ENCODE peak calls at places on chromosome 1, in four cellular contexts. E is H9, F is mesendoderm, Q is H1. V is an unnamed sample.

GRCh38 chr1:86375688-86376087 is 20.4 kb downstream of the ODF2L start:
- DNase-seq in Q (no peak), E (no peak), F (no peak), V (no peak)

GRCh38 chr1:45820173-45820572 is 16.8 kb downstream of the MAST2 start:
- DNase-seq in F (no peak), Q (no peak), E (no peak), V (no peak)

GRCh38 chr1:215900684-215901083 is 333.6 kb downstream of the KCTD3 start:
- DNase-seq in F (no peak), Q (no peak), E (no peak), V (no peak)

GRCh38 chr1:1255627-1256026 is 9.1 kb upstream of the C1QTNF12 start:
- DNase-seq in E (no peak), F (no peak), Q (no peak), V (no peak)

GRCh38 chr1:235763962-235764361 is 102.7 kb downstream of the LYST start:
- DNase-seq in F (no peak), E (no peak), Q (no peak), V (peak; percentile 19)

GRCh38 chr1:24951337-24951736 is 21.3 kb upstream of the RUNX3 start:
- DNase-seq in E (no peak), F (no peak), Q (no peak), V (no peak)

GRCh38 chr1:154348429-154349076 is 23.2 kb downstream of the ATP8B2 start:
- DNase-seq in E (no peak), F (no peak), Q (no peak), V (no peak)

GRCh38 chr1:26711777-26712176 is 16.0 kb downstream of the ARID1A start:
- DNase-seq in E (no peak), Q (no peak), F (no peak), V (no peak)

GRCh38 chr1:152623203-152623844 is 421 bp upstream of the LCE3A start:
- DNase-seq in F (peak; percentile 13), Q (no peak), E (no peak), V (no peak)

GRCh38 chr1:5448486-5448885 is 543.7 kb downstream of the NPHP4 start:
- DNase-seq in Q (no peak), E (peak; percentile 62), F (peak; percentile 56), V (no peak)

GRCh38 chr1:84077476-84078107 is 66.5 kb upstream of the PRKACB start:
- DNase-seq in Q (no peak), F (peak; percentile 90), E (peak; percentile 81), V (peak; percentile 64)

GRCh38 chr1:157154291-157154690 is 16.1 kb upstream of the ETV3 start:
- DNase-seq in Q (no peak), F (no peak), E (no peak), V (no peak)

GRCh38 chr1:186511761-186512637 is 51.1 kb upstream of the PDC start:
- DNase-seq in F (peak; percentile 70), Q (no peak), E (no peak), V (peak; percentile 48)

GRCh38 chr1:227297073-227297793 is 21.1 kb downstream of the CDC42BPA start:
- DNase-seq in Q (no peak), F (no peak), E (no peak), V (no peak)

GRCh38 chr1:167305705-167306277 is 85.1 kb downstream of the POU2F1 start:
- DNase-seq in E (no peak), F (no peak), Q (no peak), V (no peak)

GRCh38 chr1:67338642-67339041 is 31.0 kb downstream of the IL12RB2 start:
- DNase-seq in Q (no peak), F (no peak), E (no peak), V (peak; percentile 15)

GRCh38 chr1:233443040-233443439 is 115.5 kb downstream of the MAP3K21 start:
- DNase-seq in F (no peak), Q (no peak), E (no peak), V (no peak)

GRCh38 chr1:22749919-22750670 is 39.5 kb downstream of the EPHB2 start:
- DNase-seq in Q (no peak), E (no peak), F (peak; percentile 81), V (peak; percentile 98)

GRCh38 chr1:158055854-158056253 is 62.4 kb downstream of the KIRREL1 start:
- DNase-seq in E (peak; percentile 63), Q (no peak), F (peak; percentile 40), V (no peak)

GRCh38 chr1:112388436-112388835 is 7.6 kb upstream of the CTTNBP2NL start:
- DNase-seq in E (no peak), F (no peak), Q (no peak), V (peak; percentile 63)

GRCh38 chr1:55699151-55699695 is 484.1 kb upstream of the USP24 start:
- DNase-seq in E (no peak), Q (no peak), F (no peak), V (no peak)

GRCh38 chr1:162327144-162327790 is 49.4 kb downstream of the SPATA46 start:
- DNase-seq in F (no peak), E (no peak), Q (no peak), V (no peak)

GRCh38 chr1:22131875-22132486 is 10.9 kb downstream of the WNT4 start:
- DNase-seq in E (peak; percentile 85), F (peak; percentile 80), Q (peak; percentile 43), V (no peak)

GRCh38 chr1:191963286-191963685 is 195.0 kb upstream of the RGS18 start:
- DNase-seq in E (no peak), F (peak; percentile 63), Q (no peak), V (peak; percentile 59)

GRCh38 chr1:118933051-118933781 is 54.9 kb downstream of the TBX15 start:
- DNase-seq in Q (no peak), F (no peak), E (no peak), V (no peak)
- H3K56ac ChIP-seq in Q (no peak overlapping the region), F (no peak overlapping the region), E (no peak overlapping the region), V (no peak overlapping the region)

GRCh38 chr1:40862008-40862863 is at the start of gene CITED4:
- DNase-seq in Q (peak; percentile 92), F (peak; percentile 97), E (peak; percentile 97), V (peak; percentile 83)
- H2BK15ac ChIP-seq in Q (peak within 1 kb of the TSS; percentile 90), F (no peak within 1 kb of the TSS), E (no peak within 1 kb of the TSS), V (peak within 1 kb of the TSS; percentile 47)

GRCh38 chr1:165512817-165513216 is 31.0 kb upstream of the LRRC52 start:
- DNase-seq in Q (no peak), F (peak; percentile 26), E (no peak), V (no peak)
- H3K56ac ChIP-seq in Q (no peak overlapping the region), F (no peak overlapping the region), E (no peak overlapping the region), V (no peak overlapping the region)

GRCh38 chr1:28862571-28863403 is 50.8 kb downstream of the OPRD1 start:
- DNase-seq in E (no peak), Q (no peak), F (no peak), V (no peak)
- H2BK15ac ChIP-seq in E (no peak overlapping the region), Q (peak overlapping the region; percentile 61), F (no peak overlapping the region), V (no peak overlapping the region)

DNA sequence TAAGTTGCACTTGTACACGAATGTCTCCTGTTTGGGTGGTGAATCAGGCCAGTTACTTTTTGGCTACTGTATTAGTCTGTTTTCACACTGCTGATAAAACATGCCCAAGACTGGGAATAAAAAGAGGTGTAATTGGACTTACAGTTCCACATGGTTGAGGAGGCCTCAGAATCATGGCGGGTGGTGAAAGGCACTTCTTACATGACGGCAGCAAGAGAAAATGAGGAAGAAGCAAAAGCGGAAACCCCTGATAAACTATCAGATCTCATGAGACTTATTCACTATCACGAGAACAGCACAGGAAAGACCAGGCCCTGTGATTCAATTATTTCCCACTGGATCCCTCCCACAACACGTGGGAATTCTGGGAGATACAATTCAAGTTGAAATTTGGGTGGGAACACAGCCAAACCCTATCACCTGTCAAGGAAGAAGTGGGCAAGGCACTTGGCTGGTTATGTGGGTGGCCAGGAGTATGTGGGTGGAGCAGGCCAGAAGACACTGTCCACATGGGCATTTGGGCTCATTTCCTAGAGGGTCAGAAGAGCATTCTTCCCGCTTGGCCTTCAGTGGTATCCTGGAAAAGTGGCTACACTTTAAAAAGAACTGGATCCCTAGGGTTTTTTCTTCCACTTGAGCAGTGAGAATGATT is 228.8 kb downstream of the HHAT start:
- DNase-seq in F (no peak), Q (no peak), E (no peak), V (no peak)
- H3K56ac ChIP-seq in F (no peak overlapping the region), Q (no peak overlapping the region), E (no peak overlapping the region), V (no peak overlapping the region)

GRCh38 chr1:37533317-37534093 is 18.9 kb upstream of the MEAF6 start:
- DNase-seq in E (no peak), F (no peak), Q (no peak), V (no peak)

GRCh38 chr1:37540036-37540785 is 13.9 kb downstream of the SNIP1 start:
- DNase-seq in Q (no peak), F (no peak), E (no peak), V (no peak)

GRCh38 chr1:37537378-37537777 is 16.7 kb downstream of the SNIP1 start:
- DNase-seq in Q (no peak), E (no peak), F (no peak), V (peak; percentile 83)
- H2BK15ac ChIP-seq in Q (no peak overlapping the region), E (no peak overlapping the region), F (no peak overlapping the region), V (no peak overlapping the region)

DNA sequence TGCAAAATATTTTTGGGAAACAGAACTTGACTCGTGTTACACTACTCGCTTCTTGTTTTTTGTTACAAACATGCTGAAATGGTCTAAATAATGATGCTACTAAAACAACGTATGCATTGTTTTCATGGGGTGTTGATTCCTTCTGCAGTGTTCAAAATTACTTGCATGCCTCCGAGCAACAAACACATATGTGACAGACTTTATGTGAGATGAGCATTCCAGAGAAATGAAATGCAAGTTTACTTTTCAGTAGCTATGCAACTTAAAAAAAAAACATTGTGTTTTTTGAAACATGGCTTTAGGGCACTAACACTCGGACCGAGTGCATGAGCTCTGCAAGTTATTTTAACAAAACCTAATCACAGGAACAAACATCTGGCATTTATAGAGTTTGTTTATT is 84.8 kb downstream of the CAMTA1 start:
- DNase-seq in E (no peak), Q (no peak), F (no peak), V (no peak)
- H3K56ac ChIP-seq in E (no peak overlapping the region), Q (no peak overlapping the region), F (no peak overlapping the region), V (no peak overlapping the region)

GRCh38 chr1:8061673-8062386 is 35.7 kb upstream of the ERRFI1 start:
- DNase-seq in E (no peak), Q (no peak), F (no peak), V (peak; percentile 82)
- H2BK15ac ChIP-seq in E (no peak overlapping the region), Q (no peak overlapping the region), F (no peak overlapping the region), V (peak overlapping the region; percentile 57)

V was measured in IMR-90.